ENCODE peak calls at places on chromosomes 4 and X, in six cellular contexts. J is stomach, E is uterus, G is suprapubic skin, O is ovary, B is A549. S is an unnamed sample.

GRCh38 chr4:139691-140090 is 15.4 kb downstream of the ZNF718 start:
- DNase-seq in B (no peak), G (no peak), J (no peak), E (no peak), O (no peak), S (no peak)

GRCh38 chrX:69556094-69557011 is 52.2 kb downstream of the NALF2 start:
- DNase-seq in B (peak; percentile 2), G (no peak), O (peak; percentile 44), E (peak; percentile 43), J (no peak), S (no peak)

GRCh38 chrX:151000901-151001301 is 17.8 kb downstream of the HMGB3 start:
- DNase-seq in G (no peak), J (no peak), E (no peak), O (no peak), B (no peak), S (no peak)

GRCh38 chr4:185849543-185850185 is 37.7 kb upstream of the SORBS2 start:
- DNase-seq in B (no peak), J (no peak), G (peak; percentile 70), E (no peak), O (no peak), S (no peak)

GRCh38 chr4:58261526-58261925 is 1151.3 kb upstream of the IGFBP7 start:
- DNase-seq in J (no peak), O (no peak), E (no peak), B (no peak), G (no peak), S (no peak)

GRCh38 chr4:113256946-113257345 is 207.5 kb downstream of the ANK2 start:
- DNase-seq in J (no peak), E (no peak), O (no peak), B (no peak), G (no peak), S (no peak)

GRCh38 chrX:67288958-67289641 is 254.7 kb upstream of the AR start:
- DNase-seq in O (no peak), B (no peak), E (no peak), G (no peak), J (no peak), S (peak; percentile 12)

GRCh38 chrX:153537526-153538295 is 20.3 kb downstream of the ATP2B3 start:
- DNase-seq in B (no peak), E (no peak), O (peak; percentile 49), G (no peak), J (no peak), S (no peak)

GRCh38 chr4:109701566-109702399 is 1.5 kb downstream of the CASP6 start:
- DNase-seq in G (no peak), O (no peak), J (no peak), E (no peak), B (no peak), S (no peak)

GRCh38 chr4:47013373-47013772 is 18.0 kb upstream of the GABRB1 start:
- DNase-seq in G (no peak), O (no peak), J (no peak), E (no peak), B (no peak), S (no peak)

GRCh38 chr4:167088115-167088514 is 146.2 kb downstream of the SPOCK3 start:
- DNase-seq in B (no peak), G (no peak), O (no peak), E (no peak), J (no peak), S (no peak)

GRCh38 chrX:68633981-68634380 is 13.5 kb upstream of the STARD8 start:
- DNase-seq in B (no peak), O (no peak), E (no peak), G (no peak), J (no peak), S (no peak)

GRCh38 chr4:109816082-109816442 is 500 bp downstream of the GAR1 start:
- DNase-seq in G (peak; percentile 59), J (peak; percentile 26), O (peak; percentile 41), B (no peak), E (no peak), S (no peak)

GRCh38 chr4:125961626-125962025 is 646.9 kb downstream of the FAT4 start:
- DNase-seq in B (no peak), E (no peak), J (no peak), O (no peak), G (no peak), S (no peak)

GRCh38 chr4:71004281-71004851 is 10.9 kb downstream of the DCK start:
- DNase-seq in B (no peak), E (no peak), G (no peak), J (no peak), O (no peak), S (no peak)

GRCh38 chrX:41473936-41474725 is 27.0 kb downstream of the NYX start:
- DNase-seq in J (no peak), O (no peak), B (no peak), E (no peak), G (no peak), S (no peak)

GRCh38 chr4:8276358-8277240 is 7.0 kb downstream of the HTRA3 start:
- DNase-seq in E (no peak), B (no peak), O (peak; percentile 78), G (peak; percentile 76), J (peak; percentile 77), S (no peak)

GRCh38 chrX:48992341-48992740 is 9.7 kb downstream of the GRIPAP1 start:
- DNase-seq in O (no peak), G (no peak), B (no peak), J (no peak), E (no peak), S (no peak)

GRCh38 chr4:15420642-15421041 is 7.2 kb upstream of the C1QTNF7 start:
- DNase-seq in G (no peak), E (no peak), J (no peak), O (no peak), B (no peak), S (no peak)

GRCh38 chr4:27066591-27066990 is 205.9 kb downstream of the STIM2 start:
- DNase-seq in J (peak; percentile 43), B (no peak), G (no peak), O (no peak), E (no peak), S (no peak)

GRCh38 chr4:184396001-184396400 is 78.3 kb downstream of the IRF2 start:
- DNase-seq in B (no peak), E (no peak), J (no peak), G (no peak), O (no peak), S (no peak)

GRCh38 chr4:176034498-176034897 is 31.1 kb upstream of the WDR17 start:
- DNase-seq in J (no peak), G (no peak), E (peak; percentile 33), B (no peak), O (no peak), S (no peak)

GRCh38 chr4:161448550-161449180 is 715.1 kb downstream of the FSTL5 start:
- DNase-seq in E (no peak), G (no peak), J (no peak), O (no peak), B (no peak), S (no peak)

GRCh38 chr4:39576268-39576667 is 49.0 kb upstream of the UGDH start:
- DNase-seq in G (no peak), J (no peak), O (no peak), E (no peak), B (no peak), S (no peak)

GRCh38 chr4:143338313-143338712 is 1.6 kb downstream of the GAB1 start:
- DNase-seq in G (no peak), E (no peak), J (no peak), B (no peak), O (no peak), S (no peak)

GRCh38 chr4:143337600-143338287 is 1.1 kb downstream of the GAB1 start:
- DNase-seq in B (no peak), J (peak; percentile 57), O (peak; percentile 67), G (no peak), E (peak; percentile 55), S (peak; percentile 44)

GRCh38 chr4:143335979-143336827 is 473 bp upstream of the GAB1 start:
- DNase-seq in J (peak; percentile 87), O (peak; percentile 91), G (peak; percentile 89), E (peak; percentile 93), B (peak; percentile 38), S (peak; percentile 75)

GRCh38 chr4:143339497-143339896 is 2.8 kb downstream of the GAB1 start:
- DNase-seq in E (no peak), J (no peak), O (no peak), B (no peak), G (no peak), S (no peak)

GRCh38 chr4:143336828-143337599 is at the start of gene GAB1:
- DNase-seq in B (peak; percentile 13), G (peak; percentile 84), J (peak; percentile 77), O (peak; percentile 81), E (peak; percentile 74), S (peak; percentile 61)
- TF ChIP-seq POLR2A in B (no peak), G (no peak), J (no peak), O (no peak), E (peak; percentile 20), S (no peak)

GRCh38 chr4:5710065-5710961 is 688 bp upstream of the EVC start:
- DNase-seq in B (peak; percentile 44), J (no peak), O (no peak), G (no peak), E (no peak), S (no peak)
- H3K4me1 ChIP-seq in B (peaks cover 38% of the 10 kb centered on the region), J (peaks cover 27% of the 10 kb centered on the region), O (peaks cover 20% of the 10 kb centered on the region), G (peaks cover 62% of the 10 kb centered on the region), E (peaks cover 19% of the 10 kb centered on the region), S (peaks cover 25% of the 10 kb centered on the region)

GRCh38 chrX:17633546-17633945 is 103.7 kb upstream of the SCML1 start:
- DNase-seq in J (no peak), O (no peak), B (no peak), E (no peak), G (no peak), S (no peak)
- H3K4me3 ChIP-seq in J (no peak overlapping the region), O (no peak overlapping the region), B (no peak overlapping the region), E (no peak overlapping the region), G (no peak overlapping the region), S (no peak overlapping the region)

DNA sequence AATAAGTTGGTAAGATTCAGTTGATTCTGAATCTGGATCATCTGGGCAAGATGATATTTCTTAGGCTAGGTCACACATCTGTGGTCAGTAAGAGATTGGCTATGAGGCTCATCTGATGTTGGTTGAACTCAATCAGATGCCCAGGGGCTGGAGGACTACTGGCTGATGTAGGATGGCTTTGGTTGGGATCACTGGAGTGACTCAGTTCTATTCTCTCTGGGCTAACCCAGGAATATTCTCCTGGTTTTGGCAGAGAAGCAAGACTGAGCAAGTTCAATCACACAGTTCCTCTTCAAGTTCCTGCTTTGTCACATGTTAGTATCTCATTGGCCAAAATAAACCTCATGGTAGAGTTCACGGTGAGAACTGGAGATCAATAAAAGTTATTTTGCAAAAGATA is 902.3 kb upstream of the SLIT2 start:
- DNase-seq in O (no peak), B (no peak), J (no peak), G (no peak), E (no peak), S (no peak)
- TF ChIP-seq POLR2A in O (no peak), B (no peak), J (no peak), G (no peak), E (no peak), S (no peak)